ENCODE peak calls at places on chromosomes 12 and 14, in ten cellular contexts. U, B, Q, L, A, R, N, C, P and E are unnamed samples.

GRCh38 chr12:52014567-52015392 is 8.0 kb downstream of the TAMALIN start:
- DNase-seq in P (no peak), L (no peak), U (no peak), A (peak), Q (no peak), C (no peak), N (no peak), R (no peak), B (peak), E (no peak)

GRCh38 chr14:78863143-78863542 is 693.0 kb downstream of the NRXN3 start:
- DNase-seq in A (no peak), U (peak), B (peak), C (no peak), R (peak), P (peak), L (peak), N (peak), Q (no peak), E (no peak)

GRCh38 chr14:38042356-38042755 is 165.3 kb upstream of the SSTR1 start:
- DNase-seq in U (peak), B (no peak), P (no peak), A (no peak), N (peak), Q (no peak), L (peak), C (peak), R (peak), E (peak)

GRCh38 chr14:76687611-76688372 is 73.5 kb upstream of the VASH1 start:
- DNase-seq in R (peak), U (no peak), B (no peak), A (no peak), N (no peak), C (no peak), Q (no peak), L (no peak), P (no peak), E (no peak)

GRCh38 chr14:28756896-28757570 is 9.6 kb upstream of the FOXG1 start:
- DNase-seq in B (peak), L (peak), C (no peak), A (no peak), P (no peak), N (peak), U (peak), R (peak), Q (no peak), E (peak)

GRCh38 chr12:13220848-13221247 is 24.3 kb downstream of the EMP1 start:
- DNase-seq in L (no peak), N (no peak), B (no peak), A (no peak), C (no peak), U (peak), R (peak), P (no peak), Q (no peak), E (no peak)

GRCh38 chr12:89306827-89307498 is 45.3 kb downstream of the DUSP6 start:
- DNase-seq in Q (no peak), A (no peak), N (no peak), B (no peak), L (no peak), C (no peak), P (no peak), U (no peak), R (no peak), E (no peak)

GRCh38 chr12:126667340-126667739 is 1599.6 kb upstream of the TMEM132C start:
- DNase-seq in A (no peak), P (no peak), N (peak), C (no peak), U (peak), B (no peak), L (no peak), R (peak), Q (no peak), E (no peak)

GRCh38 chr12:92486443-92487137 is 216.2 kb upstream of the PLEKHG7 start:
- DNase-seq in Q (no peak), U (no peak), A (no peak), R (no peak), P (no peak), C (no peak), L (peak), N (no peak), B (no peak), E (no peak)

GRCh38 chr12:46944104-46944503 is 118.3 kb upstream of the SLC38A4 start:
- DNase-seq in A (no peak), C (no peak), P (no peak), N (peak), Q (no peak), L (peak), U (peak), B (no peak), R (peak), E (peak)

GRCh38 chr12:71900091-71900490 is 38.6 kb upstream of the TPH2 start:
- DNase-seq in U (peak), A (no peak), C (no peak), Q (no peak), N (peak), P (no peak), B (no peak), L (peak), R (peak), E (peak)

GRCh38 chr12:51971679-51972423 is 20.4 kb downstream of the ACVR1B start:
- DNase-seq in N (no peak), L (no peak), R (peak), A (no peak), C (peak), B (no peak), Q (no peak), U (no peak), P (no peak), E (no peak)

GRCh38 chr12:112838731-112839130 is 47.2 kb downstream of the RPH3A start:
- DNase-seq in Q (no peak), C (no peak), R (no peak), B (no peak), L (no peak), P (no peak), U (no peak), N (peak), A (no peak), E (no peak)

GRCh38 chr12:88925370-88925915 is 345.2 kb upstream of the KITLG start:
- DNase-seq in N (no peak), A (no peak), R (peak), U (peak), Q (no peak), L (peak), C (no peak), B (no peak), P (no peak), E (no peak)

GRCh38 chr12:96878704-96879103 is 28.4 kb upstream of the NEDD1 start:
- DNase-seq in A (no peak), N (no peak), Q (no peak), C (no peak), U (peak), P (no peak), L (peak), B (no peak), R (peak), E (peak)

GRCh38 chr12:53115891-53116675 is 12.8 kb downstream of the SOAT2 start:
- DNase-seq in P (no peak), N (no peak), A (no peak), Q (no peak), C (no peak), U (no peak), R (peak), B (no peak), L (no peak), E (no peak)

GRCh38 chr12:67271976-67272375 is 2.8 kb downstream of the CAND1 start:
- DNase-seq in B (no peak), R (peak), U (peak), C (no peak), N (no peak), L (peak), Q (no peak), A (no peak), P (no peak), E (no peak)

GRCh38 chr12:40980346-40981005 is 207.6 kb upstream of the PDZRN4 start:
- DNase-seq in A (no peak), Q (no peak), N (no peak), B (no peak), P (no peak), C (no peak), L (peak), U (no peak), R (no peak), E (no peak)

GRCh38 chr12:132622437-132623071 is 4.0 kb downstream of the P2RX2 start:
- DNase-seq in A (peak), B (no peak), N (no peak), L (peak), Q (no peak), P (no peak), R (peak), U (peak), C (no peak), E (peak)